ENCODE peak calls at places on chromosomes 5 and 9, in six cellular contexts. L is AG04449, G is D341Med, E is EH, M is ovary, Y is NCI-H774. J is an unnamed sample.

GRCh38 chr9:33785914-33786313 is 9.4 kb upstream of the PRSS3 start:
- DNase-seq in L (no peak), G (no peak), E (peak; percentile 45), M (no peak), Y (no peak), J (no peak)

GRCh38 chr5:111945535-111945934 is 188.5 kb upstream of the NREP start:
- DNase-seq in L (no peak), G (no peak), E (peak; percentile 75), M (no peak), Y (no peak), J (no peak)

GRCh38 chr5:143352691-143353090 is 50.8 kb downstream of the NR3C1 start:
- DNase-seq in L (no peak), G (no peak), E (no peak), M (no peak), Y (no peak), J (no peak)

GRCh38 chr9:105330755-105331154 is 86.3 kb downstream of the SLC44A1 start:
- DNase-seq in L (no peak), G (no peak), E (no peak), M (no peak), Y (no peak), J (no peak)

GRCh38 chr9:127036437-127036836 is 86.0 kb downstream of the ANGPTL2 start:
- DNase-seq in L (no peak), G (no peak), E (no peak), M (no peak), Y (no peak), J (peak; percentile 51)

GRCh38 chr5:123151227-123151951 is 62.3 kb downstream of the PRDM6 start:
- DNase-seq in L (no peak), G (no peak), E (no peak), M (no peak), Y (no peak), J (no peak)

GRCh38 chr5:178222292-178222691 is 10.3 kb downstream of the PHYKPL start:
- DNase-seq in L (no peak), G (no peak), E (no peak), M (no peak), Y (no peak), J (no peak)

GRCh38 chr5:16819522-16820167 is 116.4 kb downstream of the MYO10 start:
- DNase-seq in L (peak; percentile 72), G (no peak), E (peak; percentile 95), M (no peak), Y (no peak), J (no peak)

GRCh38 chr9:100811643-100812042 is 216.9 kb upstream of the PLPPR1 start:
- DNase-seq in L (no peak), G (no peak), E (no peak), M (no peak), Y (peak; percentile 52), J (no peak)

GRCh38 chr5:55853818-55854217 is 2.7 kb downstream of the IL31RA start:
- DNase-seq in L (peak; percentile 19), G (no peak), E (peak; percentile 75), M (no peak), Y (no peak), J (no peak)

GRCh38 chr9:91933556-91934352 is 16.3 kb downstream of the ROR2 start:
- DNase-seq in L (no peak), G (no peak), E (peak; percentile 9), M (no peak), Y (no peak), J (no peak)

GRCh38 chr5:115243412-115243811 is 19.3 kb downstream of the PGGT1B start:
- DNase-seq in L (no peak), G (no peak), E (peak; percentile 15), M (no peak), Y (no peak), J (no peak)

GRCh38 chr5:89374144-89374784 is 491.3 kb upstream of the MEF2C start:
- DNase-seq in L (no peak), G (no peak), E (no peak), M (no peak), Y (peak; percentile 74), J (no peak)

GRCh38 chr5:64654184-64654938 is 35.9 kb upstream of the SHISAL2B start:
- DNase-seq in L (no peak), G (no peak), E (no peak), M (no peak), Y (peak; percentile 6), J (no peak)

GRCh38 chr5:1793966-1794895 is 5.4 kb downstream of the MRPL36 start:
- DNase-seq in L (peak; percentile 58), G (no peak), E (peak; percentile 94), M (peak; percentile 29), Y (no peak), J (peak; percentile 83)

GRCh38 chr5:98750693-98751092 is 22.8 kb upstream of the RGMB start:
- DNase-seq in L (no peak), G (no peak), E (peak; percentile 27), M (no peak), Y (no peak), J (no peak)

J was measured in mesenteric fat pad.